ENCODE peak calls at places on chromosomes 3 and 15, in ten cellular contexts. One of them, this sample, is unnamed.
A peak's percentile ranks its signal among the peaks of the same experiment; 100 is the strongest.

GRCh38 chr15:38068600-38068999 is 134.2 kb downstream of the TMCO5A start:
- DNase-seq in uterus: no peak
- DNase-seq in heart left ventricle: no peak
- DNase-seq in adrenal gland: no peak
- DNase-seq in mesenchymal stem cell: peak; percentile 33
- DNase-seq in ovary: no peak
- DNase-seq in lower lobe of right lung: no peak
- DNase-seq in MM.1S: no peak
- DNase-seq in CD4-positive, CD25-positive, alpha-beta regulatory T cell: no peak
- DNase-seq in Peyer's patch: no peak
- DNase-seq in this sample: no peak

GRCh38 chr3:127226946-127227842 is 34.3 kb downstream of the PRR23E start:
- DNase-seq in uterus: no peak
- DNase-seq in heart left ventricle: no peak
- DNase-seq in adrenal gland: no peak
- DNase-seq in mesenchymal stem cell: no peak
- DNase-seq in ovary: no peak
- DNase-seq in lower lobe of right lung: no peak
- DNase-seq in MM.1S: no peak
- DNase-seq in CD4-positive, CD25-positive, alpha-beta regulatory T cell: no peak
- DNase-seq in Peyer's patch: no peak
- DNase-seq in this sample: no peak

GRCh38 chr3:36763850-36764703 is at the start of gene DCLK3:
- DNase-seq in uterus: no peak
- DNase-seq in heart left ventricle: peak; percentile 43
- DNase-seq in adrenal gland: no peak
- DNase-seq in mesenchymal stem cell: no peak
- DNase-seq in ovary: no peak
- DNase-seq in lower lobe of right lung: no peak
- DNase-seq in MM.1S: no peak
- DNase-seq in CD4-positive, CD25-positive, alpha-beta regulatory T cell: no peak
- DNase-seq in Peyer's patch: no peak
- DNase-seq in this sample: peak; percentile 19

GRCh38 chr15:45583731-45584639 is 3.2 kb upstream of the BLOC1S6 start:
- DNase-seq in uterus: no peak
- DNase-seq in heart left ventricle: no peak
- DNase-seq in adrenal gland: no peak
- DNase-seq in mesenchymal stem cell: peak; percentile 6
- DNase-seq in ovary: no peak
- DNase-seq in lower lobe of right lung: no peak
- DNase-seq in MM.1S: no peak
- DNase-seq in CD4-positive, CD25-positive, alpha-beta regulatory T cell: no peak
- DNase-seq in Peyer's patch: no peak
- DNase-seq in this sample: no peak

GRCh38 chr3:52402706-52403270 is 42.1 kb downstream of the SEMA3G start:
- DNase-seq in uterus: no peak
- DNase-seq in heart left ventricle: peak; percentile 25
- DNase-seq in adrenal gland: no peak
- DNase-seq in mesenchymal stem cell: no peak
- DNase-seq in ovary: peak; percentile 28
- DNase-seq in lower lobe of right lung: peak; percentile 14
- DNase-seq in MM.1S: no peak
- DNase-seq in CD4-positive, CD25-positive, alpha-beta regulatory T cell: no peak
- DNase-seq in Peyer's patch: peak; percentile 21
- DNase-seq in this sample: peak; percentile 18

GRCh38 chr15:62137216-62137884 is 27.7 kb downstream of the C2CD4B start:
- DNase-seq in uterus: no peak
- DNase-seq in heart left ventricle: no peak
- DNase-seq in adrenal gland: no peak
- DNase-seq in mesenchymal stem cell: no peak
- DNase-seq in ovary: no peak
- DNase-seq in lower lobe of right lung: no peak
- DNase-seq in MM.1S: no peak
- DNase-seq in CD4-positive, CD25-positive, alpha-beta regulatory T cell: no peak
- DNase-seq in Peyer's patch: no peak
- DNase-seq in this sample: no peak

GRCh38 chr3:112611813-112612515 is 29.0 kb downstream of the CCDC80 start:
- DNase-seq in uterus: peak; percentile 60
- DNase-seq in heart left ventricle: peak; percentile 13
- DNase-seq in adrenal gland: no peak
- DNase-seq in mesenchymal stem cell: no peak
- DNase-seq in ovary: no peak
- DNase-seq in lower lobe of right lung: no peak
- DNase-seq in MM.1S: no peak
- DNase-seq in CD4-positive, CD25-positive, alpha-beta regulatory T cell: no peak
- DNase-seq in Peyer's patch: no peak
- DNase-seq in this sample: peak; percentile 33

GRCh38 chr3:141959921-141960554 is 83.6 kb downstream of the ATP1B3 start:
- DNase-seq in uterus: no peak
- DNase-seq in heart left ventricle: no peak
- DNase-seq in adrenal gland: no peak
- DNase-seq in mesenchymal stem cell: peak; percentile 75
- DNase-seq in ovary: no peak
- DNase-seq in lower lobe of right lung: no peak
- DNase-seq in MM.1S: no peak
- DNase-seq in CD4-positive, CD25-positive, alpha-beta regulatory T cell: no peak
- DNase-seq in Peyer's patch: no peak
- DNase-seq in this sample: no peak

GRCh38 chr3:15331606-15332404 is 581 bp downstream of the SH3BP5 start:
- DNase-seq in uterus: peak; percentile 55
- DNase-seq in heart left ventricle: peak; percentile 37
- DNase-seq in adrenal gland: peak; percentile 73
- DNase-seq in mesenchymal stem cell: peak; percentile 42
- DNase-seq in ovary: peak; percentile 71
- DNase-seq in lower lobe of right lung: peak; percentile 63
- DNase-seq in MM.1S: peak; percentile 23
- DNase-seq in CD4-positive, CD25-positive, alpha-beta regulatory T cell: peak; percentile 24
- DNase-seq in Peyer's patch: peak; percentile 66
- DNase-seq in this sample: peak; percentile 53

GRCh38 chr3:63386568-63386967 is 108.5 kb downstream of the SYNPR start:
- DNase-seq in uterus: no peak
- DNase-seq in heart left ventricle: no peak
- DNase-seq in adrenal gland: no peak
- DNase-seq in mesenchymal stem cell: no peak
- DNase-seq in ovary: no peak
- DNase-seq in lower lobe of right lung: no peak
- DNase-seq in MM.1S: no peak
- DNase-seq in CD4-positive, CD25-positive, alpha-beta regulatory T cell: no peak
- DNase-seq in Peyer's patch: no peak
- DNase-seq in this sample: no peak

GRCh38 chr15:56667517-56667916 is 65.8 kb downstream of the ZNF280D start:
- DNase-seq in uterus: no peak
- DNase-seq in heart left ventricle: no peak
- DNase-seq in adrenal gland: no peak
- DNase-seq in mesenchymal stem cell: no peak
- DNase-seq in ovary: no peak
- DNase-seq in lower lobe of right lung: no peak
- DNase-seq in MM.1S: no peak
- DNase-seq in CD4-positive, CD25-positive, alpha-beta regulatory T cell: no peak
- DNase-seq in Peyer's patch: no peak
- DNase-seq in this sample: no peak

GRCh38 chr3:43316783-43317460 is 30.6 kb downstream of the SNRK start:
- DNase-seq in uterus: no peak
- DNase-seq in heart left ventricle: no peak
- DNase-seq in adrenal gland: no peak
- DNase-seq in mesenchymal stem cell: peak; percentile 27
- DNase-seq in ovary: no peak
- DNase-seq in lower lobe of right lung: no peak
- DNase-seq in MM.1S: no peak
- DNase-seq in CD4-positive, CD25-positive, alpha-beta regulatory T cell: no peak
- DNase-seq in Peyer's patch: no peak
- DNase-seq in this sample: no peak

GRCh38 chr3:72086712-72087093 is 301.8 kb upstream of the PROK2 start:
- DNase-seq in uterus: no peak
- DNase-seq in heart left ventricle: no peak
- DNase-seq in adrenal gland: no peak
- DNase-seq in mesenchymal stem cell: no peak
- DNase-seq in ovary: no peak
- DNase-seq in lower lobe of right lung: peak; percentile 53
- DNase-seq in MM.1S: no peak
- DNase-seq in CD4-positive, CD25-positive, alpha-beta regulatory T cell: no peak
- DNase-seq in Peyer's patch: no peak
- DNase-seq in this sample: no peak

DNA sequence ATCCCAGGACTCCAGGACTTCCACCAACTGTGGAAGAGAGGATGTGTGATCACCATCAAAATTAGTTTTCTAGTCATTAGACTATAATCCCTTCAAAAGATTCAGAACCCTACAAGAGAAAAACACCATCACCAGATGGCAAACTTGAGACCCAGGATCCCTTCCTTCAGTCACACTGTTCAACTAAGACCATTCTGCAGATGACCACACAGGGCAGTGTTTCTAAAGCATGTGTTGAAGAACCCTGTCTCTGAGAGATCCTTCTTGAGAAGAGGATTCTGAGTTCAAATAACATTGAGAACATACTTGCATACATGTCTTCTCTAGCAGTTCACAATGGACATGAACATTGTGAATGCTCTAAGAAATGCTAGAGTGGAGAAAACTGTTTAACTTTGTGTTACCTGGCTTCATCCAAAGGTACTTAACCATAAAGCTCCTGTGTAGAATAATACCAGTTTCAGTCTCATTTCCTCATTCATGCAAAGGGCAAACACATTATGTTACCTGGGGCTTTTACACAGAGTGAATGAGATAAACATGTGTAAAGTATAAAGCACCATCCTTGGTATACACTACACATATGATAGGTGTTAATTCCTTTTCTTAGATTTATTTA is 2.4 kb upstream of the ADGRG7 start:
- DNase-seq in uterus: no peak
- DNase-seq in heart left ventricle: no peak
- DNase-seq in adrenal gland: no peak
- DNase-seq in mesenchymal stem cell: no peak
- DNase-seq in ovary: no peak
- DNase-seq in lower lobe of right lung: no peak
- DNase-seq in MM.1S: peak; percentile 53
- DNase-seq in CD4-positive, CD25-positive, alpha-beta regulatory T cell: no peak
- DNase-seq in Peyer's patch: no peak
- DNase-seq in this sample: no peak
- H3K27ac ChIP-seq in uterus: no peak overlapping the region
- H3K27ac ChIP-seq in heart left ventricle: no peak overlapping the region
- H3K27ac ChIP-seq in adrenal gland: no peak overlapping the region
- H3K27ac ChIP-seq in mesenchymal stem cell: no peak overlapping the region
- H3K27ac ChIP-seq in ovary: no peak overlapping the region
- H3K27ac ChIP-seq in lower lobe of right lung: no peak overlapping the region
- H3K27ac ChIP-seq in MM.1S: peak overlapping the region; percentile 21
- H3K27ac ChIP-seq in CD4-positive, CD25-positive, alpha-beta regulatory T cell: no peak overlapping the region
- H3K27ac ChIP-seq in Peyer's patch: no peak overlapping the region
- H3K27ac ChIP-seq in this sample: no peak overlapping the region

DNA sequence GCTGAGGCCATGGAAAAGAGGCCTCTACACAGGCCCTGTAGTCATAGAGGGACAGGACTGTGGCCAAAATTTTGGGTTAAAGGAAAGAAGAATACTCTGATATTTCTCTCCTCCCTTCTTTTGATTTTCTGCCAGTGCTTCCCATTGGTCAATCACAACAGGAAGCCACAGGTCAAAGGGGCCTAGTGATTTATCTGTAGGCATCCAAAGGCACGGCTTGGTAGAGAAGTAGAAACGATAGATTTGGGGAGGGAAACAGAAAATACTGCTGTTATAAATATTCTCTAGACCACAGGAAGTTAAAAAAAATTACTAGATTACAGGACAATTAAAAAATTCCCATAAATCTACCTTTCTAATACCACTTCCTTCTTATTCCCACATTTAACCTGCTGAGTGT is 1.7 kb upstream of the CCDC50 start:
- DNase-seq in uterus: no peak
- DNase-seq in heart left ventricle: no peak
- DNase-seq in adrenal gland: no peak
- DNase-seq in mesenchymal stem cell: no peak
- DNase-seq in ovary: no peak
- DNase-seq in lower lobe of right lung: no peak
- DNase-seq in MM.1S: no peak
- DNase-seq in CD4-positive, CD25-positive, alpha-beta regulatory T cell: no peak
- DNase-seq in Peyer's patch: no peak
- DNase-seq in this sample: no peak
- H3K27me3 ChIP-seq in uterus: no peaks in the 10 kb centered on the region
- H3K27me3 ChIP-seq in heart left ventricle: no peaks in the 10 kb centered on the region
- H3K27me3 ChIP-seq in adrenal gland: no peaks in the 10 kb centered on the region
- H3K27me3 ChIP-seq in mesenchymal stem cell: no peaks in the 10 kb centered on the region
- H3K27me3 ChIP-seq in ovary: no peaks in the 10 kb centered on the region
- H3K27me3 ChIP-seq in lower lobe of right lung: no peaks in the 10 kb centered on the region
- H3K27me3 ChIP-seq in MM.1S: no peaks in the 10 kb centered on the region
- H3K27me3 ChIP-seq in CD4-positive, CD25-positive, alpha-beta regulatory T cell: no peaks in the 10 kb centered on the region
- H3K27me3 ChIP-seq in Peyer's patch: no peaks in the 10 kb centered on the region
- H3K27me3 ChIP-seq in this sample: no peaks in the 10 kb centered on the region

DNA sequence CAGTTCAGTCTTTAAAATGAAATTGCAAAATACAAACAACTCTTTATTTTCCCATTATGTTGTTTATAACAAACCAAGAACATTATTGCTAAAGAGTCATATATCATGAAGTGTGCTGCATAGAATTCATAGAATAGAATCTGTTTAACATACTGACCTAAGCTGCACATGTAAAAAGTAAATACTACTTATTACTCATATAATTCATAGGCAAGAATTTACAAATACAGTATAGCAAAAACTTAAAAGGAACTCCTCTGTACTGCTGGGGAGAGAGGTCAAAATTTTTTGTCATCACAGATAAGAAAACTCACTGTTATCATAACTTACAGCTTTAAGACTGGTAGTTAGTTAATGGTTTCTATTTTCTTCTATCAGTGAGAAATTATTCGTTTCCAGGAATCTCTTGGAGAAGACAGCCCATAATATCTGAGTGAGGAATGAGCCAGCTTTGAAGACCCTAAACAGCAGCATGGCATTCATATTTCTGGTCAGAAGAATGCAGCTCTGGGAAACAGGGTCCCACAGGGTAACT is 32.1 kb downstream of the FILIP1L start:
- DNase-seq in uterus: no peak
- DNase-seq in heart left ventricle: no peak
- DNase-seq in adrenal gland: no peak
- DNase-seq in mesenchymal stem cell: no peak
- DNase-seq in ovary: no peak
- DNase-seq in lower lobe of right lung: no peak
- DNase-seq in MM.1S: no peak
- DNase-seq in CD4-positive, CD25-positive, alpha-beta regulatory T cell: no peak
- DNase-seq in Peyer's patch: no peak
- DNase-seq in this sample: no peak
- H3K4me1 ChIP-seq in uterus: no peaks in the 10 kb centered on the region
- H3K4me1 ChIP-seq in heart left ventricle: peaks cover 4% of the 10 kb centered on the region
- H3K4me1 ChIP-seq in adrenal gland: peaks cover 10% of the 10 kb centered on the region
- H3K4me1 ChIP-seq in mesenchymal stem cell: peaks cover 1% of the 10 kb centered on the region
- H3K4me1 ChIP-seq in ovary: peaks cover 1% of the 10 kb centered on the region
- H3K4me1 ChIP-seq in lower lobe of right lung: no peaks in the 10 kb centered on the region
- H3K4me1 ChIP-seq in MM.1S: peaks cover 6% of the 10 kb centered on the region
- H3K4me1 ChIP-seq in CD4-positive, CD25-positive, alpha-beta regulatory T cell: no peaks in the 10 kb centered on the region
- H3K4me1 ChIP-seq in Peyer's patch: no peaks in the 10 kb centered on the region
- H3K4me1 ChIP-seq in this sample: peaks cover 4% of the 10 kb centered on the region

DNA sequence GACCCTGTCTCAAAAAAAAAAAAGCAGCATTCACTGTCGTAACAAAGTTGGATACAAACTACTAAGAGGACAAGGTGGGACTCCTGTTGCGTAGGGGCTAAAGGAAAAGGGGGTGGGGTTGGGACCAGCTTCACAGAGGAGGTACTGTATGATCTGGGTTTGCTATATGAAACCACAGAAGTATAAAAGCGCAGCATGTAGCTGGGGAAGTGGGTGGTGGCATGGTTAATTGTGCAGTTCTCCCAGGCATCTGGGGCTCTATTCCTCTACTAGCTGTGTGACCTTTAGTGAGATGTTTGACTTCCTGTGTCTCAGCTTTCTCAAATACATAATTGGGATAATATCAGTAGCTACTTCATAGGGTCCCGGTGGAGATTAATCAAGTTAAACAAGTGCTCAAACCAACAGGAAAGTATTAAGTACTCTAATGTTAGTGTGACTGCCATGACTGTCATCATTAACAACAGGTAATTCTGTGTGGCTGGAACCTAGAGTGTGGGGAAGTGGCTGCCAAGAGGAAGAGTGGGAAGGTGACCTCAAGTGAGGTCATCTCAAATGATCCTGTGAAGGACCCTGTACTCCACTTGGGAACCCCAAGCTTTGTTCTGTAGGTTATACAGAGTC is 11.5 kb downstream of the PARP16 start:
- DNase-seq in uterus: no peak
- DNase-seq in heart left ventricle: no peak
- DNase-seq in adrenal gland: no peak
- DNase-seq in mesenchymal stem cell: no peak
- DNase-seq in ovary: no peak
- DNase-seq in lower lobe of right lung: no peak
- DNase-seq in MM.1S: no peak
- DNase-seq in CD4-positive, CD25-positive, alpha-beta regulatory T cell: no peak
- DNase-seq in Peyer's patch: no peak
- DNase-seq in this sample: no peak
- H3K27ac ChIP-seq in uterus: no peak overlapping the region
- H3K27ac ChIP-seq in heart left ventricle: no peak overlapping the region
- H3K27ac ChIP-seq in adrenal gland: peak overlapping the region; percentile 84
- H3K27ac ChIP-seq in mesenchymal stem cell: no peak overlapping the region
- H3K27ac ChIP-seq in ovary: no peak overlapping the region
- H3K27ac ChIP-seq in lower lobe of right lung: no peak overlapping the region
- H3K27ac ChIP-seq in MM.1S: no peak overlapping the region
- H3K27ac ChIP-seq in CD4-positive, CD25-positive, alpha-beta regulatory T cell: no peak overlapping the region
- H3K27ac ChIP-seq in Peyer's patch: peak overlapping the region; percentile 3
- H3K27ac ChIP-seq in this sample: no peak overlapping the region

This sample was measured in right cardiac atrium.